ENCODE peak calls at places on chromosomes 11 and 22, in seven cellular contexts. One of them, this sample, is unnamed.

GRCh38 chr22:50537765-50538164 is 7.9 kb upstream of the KLHDC7B start:
- DNase-seq in heart right ventricle: no peak
- DNase-seq in progenitor cell of endocrine pancreas: no peak
- DNase-seq in adrenal gland: no peak
- DNase-seq in pancreas: no peak
- DNase-seq in neural crest cell: no peak
- DNase-seq in GM20000: no peak
- DNase-seq in this sample: no peak

GRCh38 chr11:3146612-3147256 is 18.4 kb downstream of the OSBPL5 start:
- DNase-seq in progenitor cell of endocrine pancreas: no peak
- DNase-seq in heart right ventricle: no peak
- DNase-seq in pancreas: no peak
- DNase-seq in adrenal gland: no peak
- DNase-seq in neural crest cell: no peak
- DNase-seq in GM20000: no peak
- DNase-seq in this sample: no peak

GRCh38 chr22:24061124-24061684 is 50.1 kb downstream of the CABIN1 start:
- DNase-seq in progenitor cell of endocrine pancreas: no peak
- DNase-seq in neural crest cell: no peak
- DNase-seq in pancreas: no peak
- DNase-seq in adrenal gland: no peak
- DNase-seq in GM20000: no peak
- DNase-seq in heart right ventricle: no peak
- DNase-seq in this sample: no peak

GRCh38 chr22:43884600-43885318 is 7.1 kb downstream of the PNPLA5 start:
- DNase-seq in progenitor cell of endocrine pancreas: peak; percentile 57
- DNase-seq in pancreas: peak; percentile 90
- DNase-seq in adrenal gland: peak; percentile 67
- DNase-seq in neural crest cell: peak; percentile 75
- DNase-seq in GM20000: peak; percentile 79
- DNase-seq in heart right ventricle: peak; percentile 49
- DNase-seq in this sample: peak; percentile 79

GRCh38 chr22:35705141-35705540 is 12.5 kb upstream of the APOL5 start:
- DNase-seq in heart right ventricle: no peak
- DNase-seq in neural crest cell: no peak
- DNase-seq in progenitor cell of endocrine pancreas: no peak
- DNase-seq in GM20000: no peak
- DNase-seq in adrenal gland: no peak
- DNase-seq in pancreas: no peak
- DNase-seq in this sample: no peak

GRCh38 chr11:16195659-16196058 is 160.7 kb downstream of the SOX6 start:
- DNase-seq in pancreas: no peak
- DNase-seq in neural crest cell: no peak
- DNase-seq in progenitor cell of endocrine pancreas: no peak
- DNase-seq in adrenal gland: no peak
- DNase-seq in GM20000: no peak
- DNase-seq in heart right ventricle: no peak
- DNase-seq in this sample: no peak

GRCh38 chr11:123357990-123358827 is 71.9 kb upstream of the GRAMD1B start:
- DNase-seq in heart right ventricle: no peak
- DNase-seq in adrenal gland: peak; percentile 40
- DNase-seq in neural crest cell: peak; percentile 14
- DNase-seq in pancreas: peak; percentile 52
- DNase-seq in GM20000: peak; percentile 79
- DNase-seq in progenitor cell of endocrine pancreas: no peak
- DNase-seq in this sample: peak; percentile 63

GRCh38 chr11:81569999-81570398 is 1163.7 kb downstream of the FAM181B start:
- DNase-seq in progenitor cell of endocrine pancreas: no peak
- DNase-seq in adrenal gland: no peak
- DNase-seq in GM20000: no peak
- DNase-seq in pancreas: no peak
- DNase-seq in heart right ventricle: no peak
- DNase-seq in neural crest cell: no peak
- DNase-seq in this sample: no peak

GRCh38 chr22:25383892-25384291 is 164.5 kb downstream of the CRYBB2 start:
- DNase-seq in GM20000: no peak
- DNase-seq in adrenal gland: no peak
- DNase-seq in neural crest cell: no peak
- DNase-seq in heart right ventricle: no peak
- DNase-seq in pancreas: no peak
- DNase-seq in progenitor cell of endocrine pancreas: no peak
- DNase-seq in this sample: peak; percentile 37

GRCh38 chr11:101096036-101096704 is 33.4 kb downstream of the PGR start:
- DNase-seq in pancreas: no peak
- DNase-seq in progenitor cell of endocrine pancreas: no peak
- DNase-seq in neural crest cell: no peak
- DNase-seq in heart right ventricle: peak; percentile 56
- DNase-seq in GM20000: no peak
- DNase-seq in adrenal gland: peak; percentile 27
- DNase-seq in this sample: no peak
- TF ChIP-seq CTCF in pancreas: no peak
- TF ChIP-seq CTCF in progenitor cell of endocrine pancreas: no peak
- TF ChIP-seq CTCF in neural crest cell: no peak
- TF ChIP-seq CTCF in heart right ventricle: no peak
- TF ChIP-seq CTCF in GM20000: no peak
- TF ChIP-seq CTCF in adrenal gland: no peak
- TF ChIP-seq CTCF in this sample: no peak

DNA sequence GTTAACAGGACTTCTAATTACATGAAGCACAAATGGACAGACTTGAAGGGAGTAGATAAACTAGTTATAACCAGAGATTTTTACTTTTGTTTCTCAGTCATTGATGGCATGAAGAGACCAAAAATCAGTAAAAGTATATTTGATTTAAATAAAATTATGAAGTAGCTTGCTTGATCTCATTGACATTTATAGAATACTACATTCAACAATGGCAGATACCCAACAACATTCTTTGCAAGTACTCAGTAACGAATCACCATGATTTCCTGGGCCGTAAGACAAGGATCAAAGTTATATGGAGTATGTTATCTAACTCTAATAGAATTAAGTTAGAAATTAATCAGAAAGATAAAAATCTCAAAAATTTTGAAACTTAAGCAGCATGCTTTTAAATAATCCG is 317.6 kb downstream of the TBC1D22A start:
- DNase-seq in neural crest cell: no peak
- DNase-seq in GM20000: no peak
- DNase-seq in heart right ventricle: no peak
- DNase-seq in pancreas: no peak
- DNase-seq in progenitor cell of endocrine pancreas: no peak
- DNase-seq in adrenal gland: no peak
- DNase-seq in this sample: no peak
- TF ChIP-seq CTCF in neural crest cell: no peak
- TF ChIP-seq CTCF in GM20000: no peak
- TF ChIP-seq CTCF in heart right ventricle: no peak
- TF ChIP-seq CTCF in pancreas: no peak
- TF ChIP-seq CTCF in progenitor cell of endocrine pancreas: no peak
- TF ChIP-seq CTCF in adrenal gland: no peak
- TF ChIP-seq CTCF in this sample: no peak

DNA sequence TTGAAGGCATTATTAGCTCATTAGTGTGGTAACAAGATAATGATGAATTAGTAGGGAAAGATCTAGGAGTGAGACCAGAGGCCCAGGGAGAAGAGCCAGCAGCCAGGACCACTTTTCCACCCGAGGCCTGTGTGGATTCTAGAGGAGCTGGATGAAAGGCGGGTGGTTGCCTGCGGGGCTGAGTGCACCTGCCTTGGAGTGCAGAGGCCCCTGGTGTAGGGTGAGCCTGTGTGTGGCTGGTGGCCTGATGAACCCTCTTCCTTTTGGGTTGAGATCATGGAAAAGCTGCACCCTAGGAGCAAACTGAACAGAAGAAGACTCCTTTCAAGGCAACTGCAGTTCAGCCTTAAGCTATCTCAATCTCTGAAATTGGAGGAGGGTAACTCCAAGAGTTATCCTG is 5.9 kb upstream of the TP53AIP1 start:
- DNase-seq in progenitor cell of endocrine pancreas: no peak
- DNase-seq in pancreas: no peak
- DNase-seq in neural crest cell: no peak
- DNase-seq in heart right ventricle: no peak
- DNase-seq in GM20000: no peak
- DNase-seq in adrenal gland: no peak
- DNase-seq in this sample: peak; percentile 37
- TF ChIP-seq CTCF in progenitor cell of endocrine pancreas: peak; percentile 29
- TF ChIP-seq CTCF in pancreas: no peak
- TF ChIP-seq CTCF in neural crest cell: peak; percentile 17
- TF ChIP-seq CTCF in heart right ventricle: no peak
- TF ChIP-seq CTCF in GM20000: no peak
- TF ChIP-seq CTCF in adrenal gland: no peak
- TF ChIP-seq CTCF in this sample: peak; percentile 30

DNA sequence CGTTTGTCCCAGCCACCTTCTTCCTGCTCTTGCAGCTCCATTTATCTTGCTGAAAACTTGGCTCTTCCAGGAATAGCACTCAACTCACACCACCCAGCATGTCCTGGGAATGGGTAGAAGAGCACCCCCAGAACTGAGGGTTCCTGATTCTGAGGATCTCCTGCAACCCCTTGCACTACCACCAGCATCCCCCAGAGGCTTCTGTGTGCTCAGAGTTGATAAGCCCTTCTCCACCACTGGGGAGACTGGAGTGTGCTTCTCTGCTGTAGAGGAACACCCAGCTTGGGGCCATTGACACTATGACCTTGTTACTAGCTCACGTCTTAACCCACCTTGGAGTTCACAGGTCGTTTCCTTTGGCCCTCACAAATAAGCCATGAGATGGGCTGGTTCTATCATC is 121.0 kb downstream of the GRIK4 start:
- DNase-seq in neural crest cell: no peak
- DNase-seq in adrenal gland: no peak
- DNase-seq in GM20000: peak; percentile 59
- DNase-seq in pancreas: no peak
- DNase-seq in heart right ventricle: no peak
- DNase-seq in progenitor cell of endocrine pancreas: no peak
- DNase-seq in this sample: no peak
- TF ChIP-seq CTCF in neural crest cell: no peak
- TF ChIP-seq CTCF in adrenal gland: no peak
- TF ChIP-seq CTCF in GM20000: no peak
- TF ChIP-seq CTCF in pancreas: no peak
- TF ChIP-seq CTCF in heart right ventricle: no peak
- TF ChIP-seq CTCF in progenitor cell of endocrine pancreas: peak; percentile 22
- TF ChIP-seq CTCF in this sample: no peak

GRCh38 chr11:57085604-57086003 is 96.1 kb upstream of the LRRC55 start:
- DNase-seq in neural crest cell: no peak
- DNase-seq in adrenal gland: no peak
- DNase-seq in progenitor cell of endocrine pancreas: no peak
- DNase-seq in GM20000: no peak
- DNase-seq in heart right ventricle: no peak
- DNase-seq in pancreas: no peak
- DNase-seq in this sample: no peak
- TF ChIP-seq CTCF in neural crest cell: peak; percentile 25
- TF ChIP-seq CTCF in adrenal gland: no peak
- TF ChIP-seq CTCF in progenitor cell of endocrine pancreas: no peak
- TF ChIP-seq CTCF in GM20000: no peak
- TF ChIP-seq CTCF in heart right ventricle: no peak
- TF ChIP-seq CTCF in pancreas: no peak
- TF ChIP-seq CTCF in this sample: no peak

GRCh38 chr11:36711104-36711825 is 113.2 kb upstream of the RAG2 start:
- DNase-seq in heart right ventricle: no peak
- DNase-seq in progenitor cell of endocrine pancreas: no peak
- DNase-seq in GM20000: no peak
- DNase-seq in neural crest cell: no peak
- DNase-seq in pancreas: no peak
- DNase-seq in adrenal gland: no peak
- DNase-seq in this sample: no peak
- TF ChIP-seq CTCF in heart right ventricle: no peak
- TF ChIP-seq CTCF in progenitor cell of endocrine pancreas: no peak
- TF ChIP-seq CTCF in GM20000: no peak
- TF ChIP-seq CTCF in neural crest cell: no peak
- TF ChIP-seq CTCF in pancreas: no peak
- TF ChIP-seq CTCF in adrenal gland: no peak
- TF ChIP-seq CTCF in this sample: no peak

DNA sequence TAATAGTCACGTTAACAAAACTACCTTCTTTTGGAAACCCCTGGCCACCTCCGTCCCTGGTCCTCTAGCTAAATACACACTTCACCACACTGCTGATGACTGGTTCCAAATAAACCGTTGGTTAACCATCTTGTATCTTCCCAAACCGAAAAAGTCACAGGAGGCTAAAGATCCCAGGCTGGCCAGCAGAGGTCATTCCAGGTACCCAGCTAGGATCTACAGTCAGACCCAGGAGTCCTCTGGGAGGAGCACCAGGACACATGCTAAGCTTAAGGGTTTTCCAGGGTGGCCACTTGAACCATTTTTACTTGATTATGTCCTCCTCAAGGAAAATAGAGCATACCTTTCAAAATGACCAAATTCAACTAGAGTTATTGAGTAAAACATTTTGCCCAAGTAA is 103.2 kb downstream of the ETS1 start:
- DNase-seq in adrenal gland: no peak
- DNase-seq in pancreas: no peak
- DNase-seq in neural crest cell: no peak
- DNase-seq in heart right ventricle: no peak
- DNase-seq in GM20000: no peak
- DNase-seq in progenitor cell of endocrine pancreas: no peak
- DNase-seq in this sample: no peak
- TF ChIP-seq CTCF in adrenal gland: no peak
- TF ChIP-seq CTCF in pancreas: peak; percentile 15
- TF ChIP-seq CTCF in neural crest cell: no peak
- TF ChIP-seq CTCF in heart right ventricle: no peak
- TF ChIP-seq CTCF in GM20000: no peak
- TF ChIP-seq CTCF in progenitor cell of endocrine pancreas: peak; percentile 8
- TF ChIP-seq CTCF in this sample: no peak

GRCh38 chr11:126764221-126764620 is 236.3 kb downstream of the KIRREL3 start:
- DNase-seq in GM20000: no peak
- DNase-seq in heart right ventricle: no peak
- DNase-seq in pancreas: no peak
- DNase-seq in progenitor cell of endocrine pancreas: no peak
- DNase-seq in adrenal gland: no peak
- DNase-seq in neural crest cell: no peak
- DNase-seq in this sample: no peak
- TF ChIP-seq CTCF in GM20000: no peak
- TF ChIP-seq CTCF in heart right ventricle: no peak
- TF ChIP-seq CTCF in pancreas: no peak
- TF ChIP-seq CTCF in progenitor cell of endocrine pancreas: no peak
- TF ChIP-seq CTCF in adrenal gland: no peak
- TF ChIP-seq CTCF in neural crest cell: no peak
- TF ChIP-seq CTCF in this sample: no peak

DNA sequence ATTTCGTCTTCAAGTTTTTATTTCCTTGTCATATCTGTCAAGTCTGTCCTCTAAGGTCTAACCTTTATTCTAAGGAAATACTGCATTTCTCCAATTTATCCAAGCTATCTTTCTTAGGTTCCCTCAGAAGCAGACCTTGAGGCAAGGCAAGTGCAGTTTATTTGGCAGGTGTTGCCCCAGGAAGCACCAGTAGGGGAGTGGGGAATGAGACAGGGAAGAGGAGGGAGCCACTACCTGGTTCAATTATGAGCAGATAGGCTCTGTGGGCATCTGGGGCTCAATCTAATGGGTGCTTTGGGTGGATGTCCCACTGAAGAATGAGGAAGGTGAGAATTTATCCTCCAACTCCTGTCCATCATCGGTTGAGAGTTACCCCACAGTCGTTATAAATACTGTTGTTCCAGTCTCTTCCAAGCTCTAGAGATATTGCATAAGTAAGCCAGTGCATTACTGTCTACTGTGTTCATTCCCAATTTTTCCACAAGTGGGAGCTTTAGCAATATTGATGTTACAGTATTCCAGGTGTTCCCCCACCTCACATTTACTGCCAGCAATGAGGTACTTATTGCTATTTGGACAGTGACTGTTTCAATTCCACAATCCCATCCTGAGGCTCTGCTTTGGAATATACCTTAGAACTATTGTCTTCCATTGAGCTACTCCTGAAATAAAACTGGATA is 154.9 kb upstream of the CEP126 start:
- DNase-seq in progenitor cell of endocrine pancreas: no peak
- DNase-seq in pancreas: no peak
- DNase-seq in adrenal gland: no peak
- DNase-seq in neural crest cell: no peak
- DNase-seq in heart right ventricle: no peak
- DNase-seq in GM20000: no peak
- DNase-seq in this sample: no peak
- TF ChIP-seq CTCF in progenitor cell of endocrine pancreas: no peak
- TF ChIP-seq CTCF in pancreas: no peak
- TF ChIP-seq CTCF in adrenal gland: peak; percentile 31
- TF ChIP-seq CTCF in neural crest cell: no peak
- TF ChIP-seq CTCF in heart right ventricle: no peak
- TF ChIP-seq CTCF in GM20000: no peak
- TF ChIP-seq CTCF in this sample: no peak

This sample was measured in nephron progenitor cell.